ENCODE peak calls at places on chromosomes 12 and 14, in eight cellular contexts. M, O, L, F, B, U, N and Q are unnamed samples.

GRCh38 chr14:36510078-36510799 is 9.8 kb downstream of the NKX2-1 start:
- DNase-seq in F (no peak), B (no peak), O (no peak), U (no peak), L (no peak), N (no peak), M (no peak), Q (no peak)

GRCh38 chr12:18552829-18553228 is 185.0 kb downstream of the PLCZ1 start:
- DNase-seq in M (no peak), L (no peak), N (no peak), F (no peak), U (no peak), O (no peak), B (no peak), Q (no peak)

GRCh38 chr14:43360239-43360638 is 1146.8 kb downstream of the FSCB start:
- DNase-seq in N (no peak), F (no peak), O (no peak), M (no peak), B (no peak), U (no peak), L (no peak), Q (no peak)

GRCh38 chr12:96534339-96534738 is 45.0 kb downstream of the CFAP54 start:
- DNase-seq in F (peak; percentile 4), U (no peak), L (no peak), N (no peak), M (no peak), O (no peak), B (no peak), Q (no peak)

GRCh38 chr14:103136388-103137271 is 13.4 kb downstream of the TNFAIP2 start:
- DNase-seq in L (no peak), N (no peak), O (no peak), M (peak; percentile 73), U (no peak), B (no peak), F (peak; percentile 69), Q (no peak)

GRCh38 chr12:109650808-109651207 is 62.8 kb upstream of the FAM222A start:
- DNase-seq in B (no peak), U (no peak), N (no peak), L (no peak), O (no peak), F (no peak), M (no peak), Q (no peak)

GRCh38 chr12:98388126-98388525 is 127.3 kb upstream of the TMPO start:
- DNase-seq in M (no peak), O (no peak), L (no peak), N (no peak), F (no peak), U (no peak), B (no peak), Q (no peak)

GRCh38 chr12:125164541-125164940 is 99.3 kb downstream of the AACS start:
- DNase-seq in M (no peak), O (no peak), F (no peak), L (no peak), N (no peak), U (no peak), B (no peak), Q (no peak)

GRCh38 chr14:73833024-73833423 is 18.6 kb upstream of the PTGR2 start:
- DNase-seq in O (no peak), L (no peak), U (no peak), B (no peak), F (peak; percentile 70), N (no peak), M (peak; percentile 30), Q (no peak)

GRCh38 chr12:51077930-51078329 is 5.5 kb downstream of the CSRNP2 start:
- DNase-seq in L (no peak), O (no peak), B (no peak), M (peak; percentile 43), N (no peak), F (peak; percentile 64), U (no peak), Q (no peak)

GRCh38 chr12:31715283-31715825 is 13.5 kb downstream of the AMN1 start:
- DNase-seq in N (no peak), F (no peak), O (no peak), B (no peak), U (no peak), M (no peak), L (no peak), Q (no peak)

GRCh38 chr12:52942056-52942913 is 6.6 kb upstream of the KRT18 start:
- DNase-seq in B (no peak), F (no peak), U (no peak), N (no peak), O (peak; percentile 77), L (no peak), M (no peak), Q (peak; percentile 82)

GRCh38 chr14:51547260-51547659 is 104.5 kb upstream of the FRMD6 start:
- DNase-seq in L (no peak), U (no peak), O (no peak), N (peak; percentile 58), M (peak; percentile 99), B (no peak), F (peak; percentile 98), Q (peak; percentile 23)

GRCh38 chr12:26369588-26369987 is 174.2 kb downstream of the SSPN start:
- DNase-seq in M (peak; percentile 86), O (no peak), L (no peak), B (no peak), N (no peak), F (peak; percentile 86), U (no peak), Q (no peak)

GRCh38 chr12:124622764-124623163 is 55.4 kb upstream of the NCOR2 start:
- DNase-seq in F (no peak), N (no peak), U (no peak), L (no peak), O (no peak), M (no peak), B (no peak), Q (no peak)

GRCh38 chr12:132451172-132451835 is 38.6 kb upstream of the FBRSL1 start:
- DNase-seq in L (no peak), N (no peak), M (no peak), U (no peak), B (no peak), F (no peak), O (peak; percentile 17), Q (no peak)

GRCh38 chr12:39986674-39987073 is 119.2 kb downstream of the SLC2A13 start:
- DNase-seq in B (no peak), M (no peak), U (no peak), L (no peak), N (no peak), O (no peak), F (no peak), Q (no peak)

GRCh38 chr12:103326190-103326589 is 169.6 kb downstream of the C12orf42 start:
- DNase-seq in B (no peak), L (no peak), F (no peak), N (no peak), M (no peak), O (no peak), U (no peak), Q (no peak)

GRCh38 chr12:100860611-100861010 is 66.0 kb downstream of the ANO4 start:
- DNase-seq in M (no peak), F (no peak), B (no peak), U (no peak), L (no peak), N (no peak), O (no peak), Q (no peak)

GRCh38 chr14:72024043-72024407 is 91.8 kb downstream of the RGS6 start:
- DNase-seq in M (peak; percentile 20), B (no peak), N (no peak), O (peak; percentile 5), F (no peak), U (peak; percentile 19), L (peak; percentile 29), Q (peak; percentile 28)

GRCh38 chr14:104749958-104750529 is 2.9 kb upstream of the SIVA1 start:
- DNase-seq in F (peak; percentile 74), B (no peak), O (no peak), N (no peak), L (no peak), U (no peak), M (peak; percentile 88), Q (no peak)

GRCh38 chr12:113103756-113104450 is 31.7 kb downstream of the RASAL1 start:
- DNase-seq in B (peak; percentile 64), N (no peak), F (no peak), L (peak; percentile 70), M (no peak), U (peak; percentile 72), O (peak; percentile 49), Q (peak; percentile 57)

GRCh38 chr12:27331299-27331926 is 1.2 kb upstream of the BMAL2 start:
- DNase-seq in M (peak; percentile 93), L (no peak), U (peak; percentile 32), B (no peak), F (peak; percentile 92), O (no peak), N (no peak), Q (no peak)

GRCh38 chr12:49990269-49990668 is 17.5 kb downstream of the AQP6 start:
- DNase-seq in L (no peak), F (peak; percentile 53), O (no peak), U (no peak), M (no peak), N (no peak), B (no peak), Q (no peak)

GRCh38 chr14:100307215-100308111 is 1.2 kb upstream of the SLC25A29 start:
- DNase-seq in L (no peak), F (no peak), N (peak; percentile 60), O (peak; percentile 53), M (peak; percentile 27), U (no peak), B (no peak), Q (peak; percentile 44)

GRCh38 chr14:55073856-55074255 is 22.4 kb downstream of the MAPK1IP1L start:
- DNase-seq in U (no peak), O (no peak), M (peak; percentile 86), F (peak; percentile 60), B (no peak), N (no peak), L (no peak), Q (no peak)

GRCh38 chr12:25769076-25769945 is 189.2 kb upstream of the RASSF8 start:
- DNase-seq in U (no peak), N (no peak), L (no peak), F (peak; percentile 83), O (no peak), M (peak; percentile 84), B (no peak), Q (no peak)